ENCODE peak calls at places on chromosomes 2 and 18, in six cellular contexts. Z is IMR-90, P is HCT116, H is uterus, I is transverse colon, K is heart left ventricle. R is an unnamed sample.

GRCh38 chr2:239294571-239295054 is 106.2 kb downstream of the HDAC4 start:
- DNase-seq in Z (no peak), P (no peak), H (peak; percentile 25), I (peak; percentile 76), K (no peak), R (no peak)

GRCh38 chr18:39589496-39589895 is 2023.9 kb upstream of the CELF4 start:
- DNase-seq in Z (no peak), P (no peak), H (no peak), I (no peak), K (no peak), R (no peak)

GRCh38 chr2:138237657-138238384 is 263.7 kb upstream of the SPOPL start:
- DNase-seq in Z (no peak), P (no peak), H (no peak), I (no peak), K (peak; percentile 6), R (no peak)

GRCh38 chr2:8889978-8890377 is 52.6 kb upstream of the KIDINS220 start:
- DNase-seq in Z (peak; percentile 19), P (no peak), H (no peak), I (no peak), K (no peak), R (no peak)

GRCh38 chr18:29962579-29962978 is 1080.0 kb downstream of the DSC3 start:
- DNase-seq in Z (no peak), P (no peak), H (no peak), I (no peak), K (no peak), R (no peak)

GRCh38 chr18:57959278-57959677 is 84.7 kb upstream of the NEDD4L start:
- DNase-seq in Z (peak; percentile 62), P (peak; percentile 72), H (no peak), I (peak; percentile 53), K (no peak), R (peak; percentile 42)

GRCh38 chr18:32093106-32093511 is 1.4 kb downstream of the RNF138 start:
- DNase-seq in Z (peak; percentile 58), P (no peak), H (peak; percentile 36), I (peak; percentile 61), K (peak; percentile 36), R (peak; percentile 7)

GRCh38 chr2:197265931-197266330 is 44.6 kb downstream of the ANKRD44 start:
- DNase-seq in Z (no peak), P (no peak), H (no peak), I (no peak), K (no peak), R (no peak)

GRCh38 chr18:14959550-14959949 is 211.6 kb downstream of the ANKRD30B start:
- DNase-seq in Z (no peak), P (no peak), H (no peak), I (no peak), K (no peak), R (no peak)

GRCh38 chr2:240637901-240638175 is 12.6 kb downstream of the GPR35 start:
- DNase-seq in Z (no peak), P (no peak), H (no peak), I (no peak), K (no peak), R (no peak)

GRCh38 chr2:12506846-12507245 is 209.9 kb upstream of the TRIB2 start:
- DNase-seq in Z (peak; percentile 14), P (no peak), H (no peak), I (no peak), K (no peak), R (no peak)

GRCh38 chr2:215830313-215830712 is 183.0 kb downstream of the MREG start:
- DNase-seq in Z (peak; percentile 67), P (peak; percentile 12), H (peak; percentile 18), I (peak; percentile 30), K (peak; percentile 25), R (no peak)
- TF ChIP-seq POLR2A in Z (no peak), P (no peak), H (no peak), I (no peak), K (no peak), R (no peak)

GRCh38 chr18:22543764-22544163 is 126.0 kb upstream of the CTAGE1 start:
- DNase-seq in Z (no peak), P (no peak), H (peak; percentile 72), I (no peak), K (no peak), R (no peak)

GRCh38 chr18:22539045-22539444 is 121.3 kb upstream of the CTAGE1 start:
- DNase-seq in Z (no peak), P (no peak), H (peak; percentile 65), I (no peak), K (peak; percentile 37), R (no peak)

GRCh38 chr18:22538463-22538862 is 120.7 kb upstream of the CTAGE1 start:
- DNase-seq in Z (no peak), P (no peak), H (peak; percentile 45), I (no peak), K (peak; percentile 55), R (no peak)

GRCh38 chr18:22542400-22542835 is 124.7 kb upstream of the CTAGE1 start:
- DNase-seq in Z (peak; percentile 68), P (no peak), H (no peak), I (no peak), K (no peak), R (no peak)

GRCh38 chr18:22541232-22541631 is 123.5 kb upstream of the CTAGE1 start:
- DNase-seq in Z (no peak), P (no peak), H (no peak), I (no peak), K (no peak), R (no peak)
- TF ChIP-seq POLR2A in Z (no peak), P (no peak), H (no peak), I (no peak), K (no peak), R (no peak)

DNA sequence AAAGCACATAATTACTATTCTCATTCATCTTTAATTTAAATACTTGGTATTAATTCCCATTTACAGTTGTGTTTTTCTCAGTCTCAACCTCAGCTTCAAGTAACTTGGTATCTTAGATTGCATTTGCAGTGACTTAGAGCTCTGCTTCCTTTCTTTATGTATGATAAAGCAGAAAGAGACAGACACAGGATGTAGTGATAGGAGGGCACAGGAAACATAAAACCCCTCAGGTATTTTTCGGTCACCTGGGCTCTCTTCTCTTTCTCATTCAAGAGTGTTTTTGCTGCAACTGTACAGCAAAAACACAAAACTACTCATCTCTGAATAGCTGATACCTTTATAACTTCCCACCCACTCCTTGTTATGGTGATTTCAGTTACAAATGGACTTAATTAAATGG is 83.1 kb downstream of the KCTD18 start:
- DNase-seq in Z (no peak), P (no peak), H (no peak), I (no peak), K (no peak), R (no peak)
- TF ChIP-seq POLR2A in Z (no peak), P (no peak), H (no peak), I (no peak), K (no peak), R (no peak)

GRCh38 chr2:233091595-233092375 is 31.6 kb downstream of the INPP5D start:
- DNase-seq in Z (no peak), P (no peak), H (no peak), I (no peak), K (no peak), R (no peak)
- TF ChIP-seq POLR2A in Z (no peak), P (no peak), H (no peak), I (no peak), K (no peak), R (no peak)

GRCh38 chr2:64655873-64656272 is 2.2 kb upstream of the SERTAD2 start:
- DNase-seq in Z (no peak), P (no peak), H (no peak), I (no peak), K (no peak), R (no peak)

GRCh38 chr2:64654993-64655666 is 1.4 kb upstream of the SERTAD2 start:
- DNase-seq in Z (no peak), P (no peak), H (no peak), I (no peak), K (no peak), R (peak; percentile 60)

GRCh38 chr2:64653174-64654062 is at the start of gene SERTAD2:
- DNase-seq in Z (peak; percentile 84), P (no peak), H (peak; percentile 88), I (peak; percentile 91), K (peak; percentile 91), R (peak; percentile 74)

GRCh38 chr2:64652231-64653173 is 1.2 kb downstream of the SERTAD2 start:
- DNase-seq in Z (peak; percentile 60), P (no peak), H (peak; percentile 59), I (peak; percentile 59), K (no peak), R (peak; percentile 57)

GRCh38 chr2:64654063-64654811 is 524 bp upstream of the SERTAD2 start:
- DNase-seq in Z (peak; percentile 79), P (peak; percentile 64), H (peak; percentile 73), I (peak; percentile 78), K (peak; percentile 76), R (peak; percentile 76)
- TF ChIP-seq POLR2A in Z (peak; percentile 97), P (peak; percentile 59), H (peak; percentile 95), I (peak; percentile 77), K (peak; percentile 83), R (peak; percentile 54)

GRCh38 chr2:96207778-96208143 is 866 bp downstream of the STARD7 start:
- DNase-seq in Z (no peak), P (no peak), H (no peak), I (no peak), K (no peak), R (no peak)

GRCh38 chr2:96207073-96207777 is 1.4 kb downstream of the STARD7 start:
- DNase-seq in Z (no peak), P (no peak), H (no peak), I (no peak), K (no peak), R (no peak)

GRCh38 chr2:96209011-96209728 is 543 bp upstream of the STARD7 start:
- DNase-seq in Z (no peak), P (no peak), H (no peak), I (no peak), K (no peak), R (no peak)

GRCh38 chr2:96209729-96210085 is 1.1 kb upstream of the STARD7 start:
- DNase-seq in Z (no peak), P (no peak), H (no peak), I (no peak), K (no peak), R (no peak)

DNA sequence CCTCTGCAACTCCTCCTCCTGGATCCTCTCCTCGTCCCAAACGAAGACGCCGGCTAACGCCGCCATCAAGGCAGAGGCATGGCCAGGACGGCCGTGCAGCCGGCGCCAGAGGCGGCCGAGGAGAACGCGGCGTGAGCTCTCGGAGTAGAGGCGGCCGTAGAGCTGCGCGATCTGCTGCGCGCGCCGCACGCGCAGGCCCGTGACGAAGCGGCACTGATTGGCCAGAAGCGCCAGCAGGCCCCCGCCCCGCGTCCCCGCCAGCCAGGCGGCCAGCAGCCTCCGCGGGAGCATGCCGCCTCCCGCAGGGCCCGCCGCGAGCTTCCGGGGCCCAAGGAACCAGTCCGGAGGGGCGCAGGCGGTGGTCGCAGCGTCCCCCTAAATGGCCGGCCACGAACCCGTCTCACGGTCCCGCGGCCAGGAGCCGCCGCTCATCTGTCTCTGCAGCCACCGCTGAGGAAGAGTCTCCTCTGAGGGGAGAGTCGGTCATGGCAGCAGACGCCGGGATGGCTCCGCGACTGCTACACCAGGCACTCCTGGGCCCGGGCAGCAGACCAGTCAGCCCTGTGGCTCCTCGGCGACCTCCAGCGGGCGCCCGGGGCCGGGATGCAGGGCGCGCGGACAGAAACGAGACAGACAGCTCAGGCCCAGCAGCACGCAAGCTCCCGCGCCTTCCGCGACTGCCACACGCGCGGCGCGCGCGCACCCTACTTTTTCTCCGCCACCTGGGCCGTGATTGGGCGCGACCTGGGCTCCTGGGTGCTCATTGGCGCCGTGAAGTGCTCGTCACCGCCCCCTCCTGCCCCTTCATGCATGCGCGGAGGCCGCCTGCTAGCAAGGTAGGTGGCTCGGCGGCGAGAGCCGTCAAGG is at the start of gene STARD7:
- DNase-seq in Z (peak; percentile 97), P (peak; percentile 97), H (peak; percentile 97), I (peak; percentile 99), K (peak; percentile 99), R (peak; percentile 95)
- TF ChIP-seq POLR2A in Z (peak; percentile 89), P (peak; percentile 81), H (peak; percentile 94), I (peak; percentile 98), K (peak; percentile 99), R (peak; percentile 93)